ENCODE peak calls at places on chromosome 20, in eight cellular contexts. N is fibroblast of lung, F is neural progenitor cell, I is aorta, W is body of pancreas, Q is tibial artery, R is adipocyte, M is transverse colon. V is an unnamed sample.

GRCh38 chr20:20441259-20441658 is 73.4 kb downstream of the INSM1 start:
- DNase-seq in N (no peak), F (no peak), I (no peak), W (no peak), Q (no peak), R (no peak), M (no peak), V (no peak)

GRCh38 chr20:20637998-20638397 is 74.4 kb downstream of the RALGAPA2 start:
- DNase-seq in N (no peak), F (no peak), I (no peak), W (no peak), Q (no peak), R (no peak), M (no peak), V (no peak)

GRCh38 chr20:44582321-44583025 is at the start of gene PKIG:
- DNase-seq in N (peak; percentile 89), F (peak; percentile 54), I (no peak), W (no peak), Q (no peak), R (peak; percentile 84), M (no peak), V (peak; percentile 76)

GRCh38 chr20:4092136-4092479 is 76.8 kb upstream of the RNF24 start:
- DNase-seq in N (no peak), F (no peak), I (no peak), W (no peak), Q (no peak), R (no peak), M (no peak), V (no peak)

GRCh38 chr20:50366270-50367103 is 143.7 kb upstream of the PTPN1 start:
- DNase-seq in N (peak; percentile 58), F (no peak), I (no peak), W (peak; percentile 87), Q (no peak), R (peak; percentile 50), M (peak; percentile 92), V (peak; percentile 66)

GRCh38 chr20:23995905-23996666 is 7.5 kb upstream of the GGTLC1 start:
- DNase-seq in N (peak; percentile 4), F (peak; percentile 56), I (peak; percentile 64), W (peak; percentile 68), Q (no peak), R (peak; percentile 70), M (peak; percentile 42), V (no peak)

GRCh38 chr20:51531141-51531710 is 11.3 kb downstream of the NFATC2 start:
- DNase-seq in N (peak; percentile 53), F (no peak), I (no peak), W (no peak), Q (no peak), R (no peak), M (no peak), V (peak; percentile 45)

GRCh38 chr20:62587757-62588402 is 54.4 kb upstream of the SLCO4A1 start:
- DNase-seq in N (peak; percentile 40), F (peak; percentile 82), I (no peak), W (no peak), Q (no peak), R (peak; percentile 26), M (no peak), V (peak; percentile 50)

GRCh38 chr20:40073535-40074111 is 615.4 kb downstream of the MAFB start:
- DNase-seq in N (no peak), F (peak; percentile 2), I (no peak), W (no peak), Q (no peak), R (no peak), M (no peak), V (no peak)

GRCh38 chr20:1313236-1313964 is 15.5 kb downstream of the SDCBP2 start:
- DNase-seq in N (peak; percentile 55), F (peak; percentile 88), I (peak; percentile 80), W (peak; percentile 75), Q (peak; percentile 83), R (peak; percentile 93), M (peak; percentile 73), V (peak; percentile 42)

GRCh38 chr20:3768342-3769130 is 983 bp upstream of the ADISSP start:
- DNase-seq in N (peak; percentile 78), F (peak; percentile 94), I (peak; percentile 86), W (peak; percentile 64), Q (peak; percentile 87), R (peak; percentile 83), M (peak; percentile 77), V (peak; percentile 76)

GRCh38 chr20:25496165-25496967 is 88.9 kb downstream of the GINS1 start:
- DNase-seq in N (no peak), F (no peak), I (no peak), W (no peak), Q (peak; percentile 41), R (no peak), M (no peak), V (no peak)

GRCh38 chr20:957544-957943 is 41.4 kb upstream of the ANGPT4 start:
- DNase-seq in N (no peak), F (peak; percentile 26), I (no peak), W (no peak), Q (no peak), R (peak; percentile 4), M (no peak), V (no peak)

GRCh38 chr20:13211956-13212618 is 9.0 kb upstream of the ISM1 start:
- DNase-seq in N (no peak), F (no peak), I (no peak), W (no peak), Q (no peak), R (no peak), M (no peak), V (no peak)

GRCh38 chr20:61497029-61497627 is 245.1 kb downstream of the CDH4 start:
- DNase-seq in N (no peak), F (no peak), I (no peak), W (no peak), Q (no peak), R (no peak), M (no peak), V (no peak)
- H3K4me3 ChIP-seq in N (no peak overlapping the region), F (no peak overlapping the region), I (no peak overlapping the region), W (no peak overlapping the region), Q (no peak overlapping the region), R (no peak overlapping the region), M (no peak overlapping the region), V (no peak overlapping the region)

DNA sequence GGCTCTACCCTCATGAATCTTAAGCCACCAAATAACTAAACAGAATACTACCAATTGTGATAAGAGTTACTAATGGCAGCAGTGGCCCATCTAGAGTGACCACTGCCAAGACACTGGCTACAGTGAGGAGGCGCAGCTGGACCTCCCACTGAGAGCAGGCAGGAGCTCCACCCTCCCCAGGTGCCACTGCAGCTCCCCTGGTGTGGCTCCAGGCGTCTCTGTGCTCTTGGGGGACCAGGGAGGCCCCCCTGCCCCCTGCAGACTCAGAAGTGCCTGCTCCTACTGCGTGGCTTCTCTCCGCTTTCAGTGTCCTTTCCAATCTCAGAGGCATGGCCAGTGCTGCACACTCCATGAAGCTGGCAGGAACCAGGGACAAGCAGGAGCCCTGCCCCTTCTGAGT is 23.4 kb downstream of the MC3R start:
- DNase-seq in N (no peak), F (no peak), I (no peak), W (no peak), Q (no peak), R (no peak), M (no peak), V (no peak)
- H3K9me3 ChIP-seq in N (no peaks in the 10 kb centered on the region), F (no peaks in the 10 kb centered on the region), I (no peaks in the 10 kb centered on the region), W (no peaks in the 10 kb centered on the region), Q (no peaks in the 10 kb centered on the region), R (no peaks in the 10 kb centered on the region), M (no peaks in the 10 kb centered on the region), V (no peaks in the 10 kb centered on the region)

GRCh38 chr20:37519508-37520416 is 1.3 kb upstream of the NNAT start:
- DNase-seq in N (no peak), F (peak; percentile 46), I (no peak), W (no peak), Q (no peak), R (no peak), M (peak; percentile 8), V (no peak)
- H3K4me3 ChIP-seq in N (no peak overlapping the region), F (no peak overlapping the region), I (no peak overlapping the region), W (no peak overlapping the region), Q (no peak overlapping the region), R (no peak overlapping the region), M (no peak overlapping the region), V (no peak overlapping the region)

DNA sequence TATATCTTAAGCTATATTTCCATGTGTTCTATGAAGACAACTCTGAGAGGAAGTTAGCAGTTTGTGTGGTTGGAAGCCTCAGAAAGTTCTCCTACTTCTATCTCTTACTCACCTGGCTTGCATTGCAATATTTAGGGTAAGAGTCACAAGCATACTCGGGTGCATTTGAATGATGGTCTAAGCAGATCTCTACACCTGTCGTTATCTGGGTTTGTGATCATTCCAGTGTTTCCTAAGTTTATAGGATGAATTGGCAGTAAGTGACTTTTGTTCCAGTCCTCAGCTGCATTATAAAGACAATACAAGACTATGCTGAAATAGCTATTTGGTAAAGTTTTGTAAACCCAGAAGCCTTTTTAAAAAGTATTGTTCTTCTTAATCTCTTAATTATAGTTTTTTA is 36.9 kb downstream of the CBFA2T2 start:
- DNase-seq in N (no peak), F (no peak), I (no peak), W (no peak), Q (no peak), R (no peak), M (no peak), V (no peak)
- H3K9me3 ChIP-seq in N (no peaks in the 10 kb centered on the region), F (no peaks in the 10 kb centered on the region), I (no peaks in the 10 kb centered on the region), W (no peaks in the 10 kb centered on the region), Q (no peaks in the 10 kb centered on the region), R (no peaks in the 10 kb centered on the region), M (no peaks in the 10 kb centered on the region), V (no peaks in the 10 kb centered on the region)

DNA sequence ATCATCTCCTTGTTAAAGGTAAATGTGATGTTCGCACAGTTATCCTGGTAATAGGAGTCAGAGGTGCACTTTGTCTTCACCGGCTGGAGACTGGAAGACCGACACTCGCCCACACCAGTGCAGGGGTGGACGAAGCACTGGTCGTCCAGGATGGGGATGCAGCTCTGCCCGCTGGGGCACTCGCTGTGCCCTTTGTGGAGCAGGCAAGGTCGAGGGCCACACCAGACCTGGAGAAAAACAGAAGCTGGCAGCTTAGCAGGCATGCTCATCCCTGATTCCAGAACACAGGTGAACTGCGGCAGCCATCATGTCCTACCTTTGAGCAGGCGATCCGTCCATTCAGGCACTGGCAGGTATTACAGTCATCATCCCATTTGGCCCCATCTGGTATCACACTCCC is 32.3 kb downstream of the JAG1 start:
- DNase-seq in N (no peak), F (no peak), I (no peak), W (no peak), Q (no peak), R (no peak), M (no peak), V (no peak)
- H3K4me3 ChIP-seq in N (no peak overlapping the region), F (no peak overlapping the region), I (no peak overlapping the region), W (no peak overlapping the region), Q (no peak overlapping the region), R (no peak overlapping the region), M (no peak overlapping the region), V (no peak overlapping the region)

DNA sequence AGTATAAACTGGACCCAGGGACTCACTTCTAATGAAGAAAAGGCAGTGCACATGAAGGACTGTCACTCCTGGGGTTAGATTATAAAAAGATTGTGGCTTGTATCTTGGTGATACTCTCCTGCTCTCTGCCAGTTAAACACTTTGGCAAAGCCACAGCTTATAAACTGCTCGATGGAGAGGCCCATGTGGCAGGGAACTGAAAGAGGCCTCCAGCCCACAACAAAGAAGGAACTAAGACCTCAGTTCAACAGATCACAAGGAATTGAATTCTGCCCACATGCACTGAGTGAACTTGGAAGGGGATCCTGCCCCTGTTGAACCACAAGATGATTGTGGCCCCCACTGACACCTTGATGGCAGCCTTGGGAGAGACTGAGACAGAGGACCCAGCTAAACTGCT is 363.8 kb downstream of the CBLN4 start:
- DNase-seq in N (no peak), F (no peak), I (no peak), W (no peak), Q (no peak), R (no peak), M (no peak), V (no peak)
- H3K9me3 ChIP-seq in N (no peaks in the 10 kb centered on the region), F (no peaks in the 10 kb centered on the region), I (peaks cover 1% of the 10 kb centered on the region), W (no peaks in the 10 kb centered on the region), Q (no peaks in the 10 kb centered on the region), R (no peaks in the 10 kb centered on the region), M (no peaks in the 10 kb centered on the region), V (no peaks in the 10 kb centered on the region)